ENCODE peak calls at places on chromosomes 7 and 10, in nine cellular contexts. One of them, this sample, is unnamed.

GRCh38 chr10:131822694-131823245 is 78.0 kb upstream of the PPP2R2D start:
- DNase-seq in frontal cortex: no peak
- DNase-seq in T follicular helper cell: no peak
- DNase-seq in fibroblast of mammary gland: no peak
- DNase-seq in endothelial cell: no peak
- DNase-seq in Panc1: no peak
- DNase-seq in MCF 10A: no peak
- DNase-seq in tibial nerve: no peak
- DNase-seq in thyroid gland: no peak
- DNase-seq in this sample: no peak

GRCh38 chr10:68301790-68302502 is 29.9 kb upstream of the HNRNPH3 start:
- DNase-seq in frontal cortex: peak; percentile 35
- DNase-seq in T follicular helper cell: no peak
- DNase-seq in fibroblast of mammary gland: peak; percentile 75
- DNase-seq in endothelial cell: no peak
- DNase-seq in Panc1: peak; percentile 72
- DNase-seq in MCF 10A: peak; percentile 58
- DNase-seq in tibial nerve: no peak
- DNase-seq in thyroid gland: no peak
- DNase-seq in this sample: peak; percentile 69

GRCh38 chr7:19701471-19701870 is 7.4 kb downstream of the POLR1F start:
- DNase-seq in frontal cortex: no peak
- DNase-seq in T follicular helper cell: no peak
- DNase-seq in fibroblast of mammary gland: no peak
- DNase-seq in endothelial cell: no peak
- DNase-seq in Panc1: no peak
- DNase-seq in MCF 10A: no peak
- DNase-seq in tibial nerve: no peak
- DNase-seq in thyroid gland: no peak
- DNase-seq in this sample: no peak

GRCh38 chr10:28940158-28940888 is 263.0 kb downstream of the BAMBI start:
- DNase-seq in frontal cortex: no peak
- DNase-seq in T follicular helper cell: no peak
- DNase-seq in fibroblast of mammary gland: no peak
- DNase-seq in endothelial cell: no peak
- DNase-seq in Panc1: no peak
- DNase-seq in MCF 10A: no peak
- DNase-seq in tibial nerve: no peak
- DNase-seq in thyroid gland: no peak
- DNase-seq in this sample: no peak

GRCh38 chr10:132882481-132882951 is 59.9 kb downstream of the CFAP46 start:
- DNase-seq in frontal cortex: no peak
- DNase-seq in T follicular helper cell: no peak
- DNase-seq in fibroblast of mammary gland: no peak
- DNase-seq in endothelial cell: no peak
- DNase-seq in Panc1: no peak
- DNase-seq in MCF 10A: no peak
- DNase-seq in tibial nerve: peak; percentile 3
- DNase-seq in thyroid gland: peak; percentile 1
- DNase-seq in this sample: no peak

GRCh38 chr7:111113263-111114017 is 22.5 kb downstream of the LRRN3 start:
- DNase-seq in frontal cortex: no peak
- DNase-seq in T follicular helper cell: no peak
- DNase-seq in fibroblast of mammary gland: peak; percentile 68
- DNase-seq in endothelial cell: no peak
- DNase-seq in Panc1: no peak
- DNase-seq in MCF 10A: peak; percentile 42
- DNase-seq in tibial nerve: no peak
- DNase-seq in thyroid gland: no peak
- DNase-seq in this sample: peak; percentile 66

GRCh38 chr7:80279760-80280159 is 145.1 kb downstream of the GNAI1 start:
- DNase-seq in frontal cortex: no peak
- DNase-seq in T follicular helper cell: no peak
- DNase-seq in fibroblast of mammary gland: no peak
- DNase-seq in endothelial cell: no peak
- DNase-seq in Panc1: no peak
- DNase-seq in MCF 10A: no peak
- DNase-seq in tibial nerve: no peak
- DNase-seq in thyroid gland: no peak
- DNase-seq in this sample: no peak

GRCh38 chr10:91756286-91756685 is 41.9 kb upstream of the TNKS2 start:
- DNase-seq in frontal cortex: no peak
- DNase-seq in T follicular helper cell: no peak
- DNase-seq in fibroblast of mammary gland: peak; percentile 85
- DNase-seq in endothelial cell: no peak
- DNase-seq in Panc1: no peak
- DNase-seq in MCF 10A: peak; percentile 23
- DNase-seq in tibial nerve: no peak
- DNase-seq in thyroid gland: no peak
- DNase-seq in this sample: no peak

GRCh38 chr10:25492040-25492439 is 317.2 kb downstream of the GPR158 start:
- DNase-seq in frontal cortex: no peak
- DNase-seq in T follicular helper cell: no peak
- DNase-seq in fibroblast of mammary gland: no peak
- DNase-seq in endothelial cell: no peak
- DNase-seq in Panc1: no peak
- DNase-seq in MCF 10A: no peak
- DNase-seq in tibial nerve: no peak
- DNase-seq in thyroid gland: no peak
- DNase-seq in this sample: no peak

GRCh38 chr7:99953649-99954048 is 22.2 kb downstream of the AZGP1 start:
- DNase-seq in frontal cortex: no peak
- DNase-seq in T follicular helper cell: no peak
- DNase-seq in fibroblast of mammary gland: peak; percentile 62
- DNase-seq in endothelial cell: no peak
- DNase-seq in Panc1: no peak
- DNase-seq in MCF 10A: peak; percentile 88
- DNase-seq in tibial nerve: peak; percentile 20
- DNase-seq in thyroid gland: peak; percentile 10
- DNase-seq in this sample: no peak

GRCh38 chr7:129875745-129876411 is 76.9 kb downstream of the UBE2H start:
- DNase-seq in frontal cortex: no peak
- DNase-seq in T follicular helper cell: no peak
- DNase-seq in fibroblast of mammary gland: peak; percentile 76
- DNase-seq in endothelial cell: no peak
- DNase-seq in Panc1: no peak
- DNase-seq in MCF 10A: peak; percentile 69
- DNase-seq in tibial nerve: no peak
- DNase-seq in thyroid gland: no peak
- DNase-seq in this sample: peak; percentile 57

GRCh38 chr10:71621783-71622526 is 97.6 kb downstream of the C10orf105 start:
- DNase-seq in frontal cortex: no peak
- DNase-seq in T follicular helper cell: no peak
- DNase-seq in fibroblast of mammary gland: peak; percentile 30
- DNase-seq in endothelial cell: no peak
- DNase-seq in Panc1: no peak
- DNase-seq in MCF 10A: peak; percentile 39
- DNase-seq in tibial nerve: no peak
- DNase-seq in thyroid gland: peak; percentile 40
- DNase-seq in this sample: peak; percentile 71

GRCh38 chr10:61971016-61971350 is 69.5 kb downstream of the ARID5B start:
- DNase-seq in frontal cortex: no peak
- DNase-seq in T follicular helper cell: no peak
- DNase-seq in fibroblast of mammary gland: peak; percentile 21
- DNase-seq in endothelial cell: no peak
- DNase-seq in Panc1: no peak
- DNase-seq in MCF 10A: no peak
- DNase-seq in tibial nerve: no peak
- DNase-seq in thyroid gland: no peak
- DNase-seq in this sample: no peak

GRCh38 chr7:101189109-101189508 is 9.0 kb upstream of the NAT16 start:
- DNase-seq in frontal cortex: no peak
- DNase-seq in T follicular helper cell: no peak
- DNase-seq in fibroblast of mammary gland: no peak
- DNase-seq in endothelial cell: no peak
- DNase-seq in Panc1: no peak
- DNase-seq in MCF 10A: no peak
- DNase-seq in tibial nerve: no peak
- DNase-seq in thyroid gland: no peak
- DNase-seq in this sample: no peak

GRCh38 chr7:101940151-101940550 is 122.7 kb downstream of the CUX1 start:
- DNase-seq in frontal cortex: no peak
- DNase-seq in T follicular helper cell: no peak
- DNase-seq in fibroblast of mammary gland: no peak
- DNase-seq in endothelial cell: no peak
- DNase-seq in Panc1: no peak
- DNase-seq in MCF 10A: no peak
- DNase-seq in tibial nerve: no peak
- DNase-seq in thyroid gland: no peak
- DNase-seq in this sample: no peak

This sample was measured in ACHN.